ENCODE peak calls at places on chromosomes 7 and 10, in eight cellular contexts. One of them, this sample, is unnamed.

GRCh38 chr7:36658603-36659516 is 65.4 kb downstream of the AOAH start:
- DNase-seq in stomach: no peak
- DNase-seq in lower lobe of right lung: no peak
- DNase-seq in hepatocyte: peak; percentile 52
- DNase-seq in endodermal cell: peak; percentile 75
- DNase-seq in HCT116: no peak
- DNase-seq in psoas muscle: no peak
- DNase-seq in vagina: peak; percentile 10
- DNase-seq in this sample: peak; percentile 47

GRCh38 chr7:1065263-1066260 is 21.2 kb downstream of the GPR146 start:
- DNase-seq in stomach: peak; percentile 91
- DNase-seq in lower lobe of right lung: peak; percentile 91
- DNase-seq in hepatocyte: peak; percentile 89
- DNase-seq in endodermal cell: peak; percentile 97
- DNase-seq in HCT116: no peak
- DNase-seq in psoas muscle: peak; percentile 92
- DNase-seq in vagina: no peak
- DNase-seq in this sample: peak; percentile 87

GRCh38 chr10:13769926-13770325 is 183.2 kb downstream of the PRPF18 start:
- DNase-seq in stomach: no peak
- DNase-seq in lower lobe of right lung: no peak
- DNase-seq in hepatocyte: no peak
- DNase-seq in endodermal cell: no peak
- DNase-seq in HCT116: no peak
- DNase-seq in psoas muscle: no peak
- DNase-seq in vagina: no peak
- DNase-seq in this sample: peak; percentile 81

GRCh38 chr7:129989466-129989865 is 36.7 kb upstream of the UBE2H start:
- DNase-seq in stomach: no peak
- DNase-seq in lower lobe of right lung: no peak
- DNase-seq in hepatocyte: no peak
- DNase-seq in endodermal cell: no peak
- DNase-seq in HCT116: peak; percentile 46
- DNase-seq in psoas muscle: no peak
- DNase-seq in vagina: no peak
- DNase-seq in this sample: no peak

GRCh38 chr10:57849726-57850357 is 417.9 kb downstream of the IPMK start:
- DNase-seq in stomach: no peak
- DNase-seq in lower lobe of right lung: no peak
- DNase-seq in hepatocyte: peak; percentile 15
- DNase-seq in endodermal cell: no peak
- DNase-seq in HCT116: no peak
- DNase-seq in psoas muscle: no peak
- DNase-seq in vagina: no peak
- DNase-seq in this sample: peak; percentile 5

GRCh38 chr7:2374830-2375728 is 20.5 kb downstream of the EIF3B start:
- DNase-seq in stomach: no peak
- DNase-seq in lower lobe of right lung: no peak
- DNase-seq in hepatocyte: no peak
- DNase-seq in endodermal cell: no peak
- DNase-seq in HCT116: no peak
- DNase-seq in psoas muscle: no peak
- DNase-seq in vagina: no peak
- DNase-seq in this sample: no peak

GRCh38 chr7:114047889-114048288 is 129.1 kb upstream of the PPP1R3A start:
- DNase-seq in stomach: no peak
- DNase-seq in lower lobe of right lung: no peak
- DNase-seq in hepatocyte: peak; percentile 18
- DNase-seq in endodermal cell: no peak
- DNase-seq in HCT116: no peak
- DNase-seq in psoas muscle: no peak
- DNase-seq in vagina: no peak
- DNase-seq in this sample: peak; percentile 4

GRCh38 chr7:6590645-6591110 is 857 bp downstream of the INTS15 start:
- DNase-seq in stomach: no peak
- DNase-seq in lower lobe of right lung: no peak
- DNase-seq in hepatocyte: no peak
- DNase-seq in endodermal cell: no peak
- DNase-seq in HCT116: no peak
- DNase-seq in psoas muscle: no peak
- DNase-seq in vagina: no peak
- DNase-seq in this sample: no peak

GRCh38 chr7:149459540-149460433 is 1.1 kb downstream of the ZNF777 start:
- DNase-seq in stomach: no peak
- DNase-seq in lower lobe of right lung: no peak
- DNase-seq in hepatocyte: peak; percentile 47
- DNase-seq in endodermal cell: peak; percentile 71
- DNase-seq in HCT116: no peak
- DNase-seq in psoas muscle: no peak
- DNase-seq in vagina: no peak
- DNase-seq in this sample: peak; percentile 15

GRCh38 chr10:132560248-132560731 is 22.7 kb downstream of the INPP5A start:
- DNase-seq in stomach: no peak
- DNase-seq in lower lobe of right lung: no peak
- DNase-seq in hepatocyte: no peak
- DNase-seq in endodermal cell: no peak
- DNase-seq in HCT116: no peak
- DNase-seq in psoas muscle: no peak
- DNase-seq in vagina: no peak
- DNase-seq in this sample: no peak

GRCh38 chr10:70474780-70475179 is 3.8 kb upstream of the PALD1 start:
- DNase-seq in stomach: no peak
- DNase-seq in lower lobe of right lung: no peak
- DNase-seq in hepatocyte: no peak
- DNase-seq in endodermal cell: no peak
- DNase-seq in HCT116: no peak
- DNase-seq in psoas muscle: peak; percentile 76
- DNase-seq in vagina: no peak
- DNase-seq in this sample: no peak

GRCh38 chr7:517848-518629 is 1.6 kb downstream of the PDGFA start:
- DNase-seq in stomach: peak; percentile 72
- DNase-seq in lower lobe of right lung: peak; percentile 80
- DNase-seq in hepatocyte: peak; percentile 83
- DNase-seq in endodermal cell: peak; percentile 80
- DNase-seq in HCT116: no peak
- DNase-seq in psoas muscle: peak; percentile 86
- DNase-seq in vagina: no peak
- DNase-seq in this sample: no peak

GRCh38 chr10:29646238-29646902 is 11.6 kb upstream of the SVIL start:
- DNase-seq in stomach: no peak
- DNase-seq in lower lobe of right lung: no peak
- DNase-seq in hepatocyte: peak; percentile 29
- DNase-seq in endodermal cell: no peak
- DNase-seq in HCT116: no peak
- DNase-seq in psoas muscle: no peak
- DNase-seq in vagina: no peak
- DNase-seq in this sample: peak; percentile 69

GRCh38 chr10:1461016-1461415 is 276.3 kb downstream of the ADARB2 start:
- DNase-seq in stomach: no peak
- DNase-seq in lower lobe of right lung: no peak
- DNase-seq in hepatocyte: no peak
- DNase-seq in endodermal cell: no peak
- DNase-seq in HCT116: no peak
- DNase-seq in psoas muscle: no peak
- DNase-seq in vagina: no peak
- DNase-seq in this sample: no peak

GRCh38 chr7:121020652-121021051 is 32.1 kb downstream of the CPED1 start:
- DNase-seq in stomach: no peak
- DNase-seq in lower lobe of right lung: no peak
- DNase-seq in hepatocyte: no peak
- DNase-seq in endodermal cell: no peak
- DNase-seq in HCT116: no peak
- DNase-seq in psoas muscle: no peak
- DNase-seq in vagina: no peak
- DNase-seq in this sample: peak; percentile 32

GRCh38 chr7:6257602-6258001 is 14.8 kb downstream of the CYTH3 start:
- DNase-seq in stomach: no peak
- DNase-seq in lower lobe of right lung: no peak
- DNase-seq in hepatocyte: no peak
- DNase-seq in endodermal cell: no peak
- DNase-seq in HCT116: no peak
- DNase-seq in psoas muscle: no peak
- DNase-seq in vagina: no peak
- DNase-seq in this sample: no peak

GRCh38 chr7:50335795-50336754 is 31.6 kb downstream of the IKZF1 start:
- DNase-seq in stomach: no peak
- DNase-seq in lower lobe of right lung: no peak
- DNase-seq in hepatocyte: no peak
- DNase-seq in endodermal cell: peak; percentile 49
- DNase-seq in HCT116: no peak
- DNase-seq in psoas muscle: peak; percentile 56
- DNase-seq in vagina: no peak
- DNase-seq in this sample: no peak

GRCh38 chr10:124106241-124106905 is 13.0 kb upstream of the CHST15 start:
- DNase-seq in stomach: peak; percentile 77
- DNase-seq in lower lobe of right lung: peak; percentile 65
- DNase-seq in hepatocyte: peak; percentile 42
- DNase-seq in endodermal cell: no peak
- DNase-seq in HCT116: peak; percentile 48
- DNase-seq in psoas muscle: peak; percentile 75
- DNase-seq in vagina: no peak
- DNase-seq in this sample: peak; percentile 81

GRCh38 chr7:55977831-55978230 is 13.4 kb downstream of the NIPSNAP2 start:
- DNase-seq in stomach: peak; percentile 37
- DNase-seq in lower lobe of right lung: no peak
- DNase-seq in hepatocyte: no peak
- DNase-seq in endodermal cell: no peak
- DNase-seq in HCT116: no peak
- DNase-seq in psoas muscle: no peak
- DNase-seq in vagina: no peak
- DNase-seq in this sample: peak; percentile 32

GRCh38 chr7:150383710-150384397 is 4.7 kb downstream of the ZNF775 start:
- DNase-seq in stomach: no peak
- DNase-seq in lower lobe of right lung: no peak
- DNase-seq in hepatocyte: peak; percentile 79
- DNase-seq in endodermal cell: peak; percentile 99
- DNase-seq in HCT116: no peak
- DNase-seq in psoas muscle: no peak
- DNase-seq in vagina: no peak
- DNase-seq in this sample: no peak

GRCh38 chr10:68550747-68551411 is 9.3 kb upstream of the TET1 start:
- DNase-seq in stomach: peak; percentile 59
- DNase-seq in lower lobe of right lung: no peak
- DNase-seq in hepatocyte: peak; percentile 76
- DNase-seq in endodermal cell: peak; percentile 88
- DNase-seq in HCT116: peak; percentile 81
- DNase-seq in psoas muscle: no peak
- DNase-seq in vagina: no peak
- DNase-seq in this sample: peak; percentile 59

DNA sequence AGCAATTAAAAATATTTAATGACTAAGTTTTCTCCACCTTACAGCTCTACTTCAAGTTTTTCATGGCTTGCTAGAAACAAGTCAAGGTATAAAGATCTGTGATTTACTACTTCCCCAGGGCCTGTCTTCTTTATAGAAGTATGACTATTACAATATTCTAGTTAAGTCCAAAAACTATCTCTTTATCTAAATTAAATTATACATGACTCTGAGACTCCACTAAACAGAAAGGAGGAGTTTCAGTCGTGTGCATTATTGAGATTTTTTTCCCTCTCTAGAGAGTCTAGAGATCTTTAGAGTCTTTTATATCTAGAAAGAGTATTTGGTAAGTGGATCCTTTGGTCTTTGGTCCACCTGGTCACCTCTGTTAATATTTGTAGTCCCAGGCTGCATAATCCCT is 100.7 kb downstream of the SEMA3E start:
- DNase-seq in stomach: no peak
- DNase-seq in lower lobe of right lung: no peak
- DNase-seq in hepatocyte: no peak
- DNase-seq in endodermal cell: no peak
- DNase-seq in HCT116: no peak
- DNase-seq in psoas muscle: no peak
- DNase-seq in vagina: no peak
- DNase-seq in this sample: no peak
- H3K27ac ChIP-seq in stomach: peak overlapping the region; percentile 54
- H3K27ac ChIP-seq in lower lobe of right lung: no peak overlapping the region
- H3K27ac ChIP-seq in hepatocyte: peak overlapping the region; percentile 9
- H3K27ac ChIP-seq in endodermal cell: no peak overlapping the region
- H3K27ac ChIP-seq in HCT116: no peak overlapping the region
- H3K27ac ChIP-seq in psoas muscle: no peak overlapping the region
- H3K27ac ChIP-seq in vagina: no peak overlapping the region
- H3K27ac ChIP-seq in this sample: no peak overlapping the region

GRCh38 chr10:86945361-86946214 is 11.8 kb downstream of the MMRN2 start:
- DNase-seq in stomach: peak; percentile 23
- DNase-seq in lower lobe of right lung: no peak
- DNase-seq in hepatocyte: peak; percentile 52
- DNase-seq in endodermal cell: peak; percentile 92
- DNase-seq in HCT116: no peak
- DNase-seq in psoas muscle: peak; percentile 51
- DNase-seq in vagina: peak; percentile 86
- DNase-seq in this sample: no peak
- H3K27ac ChIP-seq in stomach: no peak overlapping the region
- H3K27ac ChIP-seq in lower lobe of right lung: no peak overlapping the region
- H3K27ac ChIP-seq in hepatocyte: no peak overlapping the region
- H3K27ac ChIP-seq in endodermal cell: no peak overlapping the region
- H3K27ac ChIP-seq in HCT116: no peak overlapping the region
- H3K27ac ChIP-seq in psoas muscle: no peak overlapping the region
- H3K27ac ChIP-seq in vagina: peak overlapping the region; percentile 18
- H3K27ac ChIP-seq in this sample: no peak overlapping the region

DNA sequence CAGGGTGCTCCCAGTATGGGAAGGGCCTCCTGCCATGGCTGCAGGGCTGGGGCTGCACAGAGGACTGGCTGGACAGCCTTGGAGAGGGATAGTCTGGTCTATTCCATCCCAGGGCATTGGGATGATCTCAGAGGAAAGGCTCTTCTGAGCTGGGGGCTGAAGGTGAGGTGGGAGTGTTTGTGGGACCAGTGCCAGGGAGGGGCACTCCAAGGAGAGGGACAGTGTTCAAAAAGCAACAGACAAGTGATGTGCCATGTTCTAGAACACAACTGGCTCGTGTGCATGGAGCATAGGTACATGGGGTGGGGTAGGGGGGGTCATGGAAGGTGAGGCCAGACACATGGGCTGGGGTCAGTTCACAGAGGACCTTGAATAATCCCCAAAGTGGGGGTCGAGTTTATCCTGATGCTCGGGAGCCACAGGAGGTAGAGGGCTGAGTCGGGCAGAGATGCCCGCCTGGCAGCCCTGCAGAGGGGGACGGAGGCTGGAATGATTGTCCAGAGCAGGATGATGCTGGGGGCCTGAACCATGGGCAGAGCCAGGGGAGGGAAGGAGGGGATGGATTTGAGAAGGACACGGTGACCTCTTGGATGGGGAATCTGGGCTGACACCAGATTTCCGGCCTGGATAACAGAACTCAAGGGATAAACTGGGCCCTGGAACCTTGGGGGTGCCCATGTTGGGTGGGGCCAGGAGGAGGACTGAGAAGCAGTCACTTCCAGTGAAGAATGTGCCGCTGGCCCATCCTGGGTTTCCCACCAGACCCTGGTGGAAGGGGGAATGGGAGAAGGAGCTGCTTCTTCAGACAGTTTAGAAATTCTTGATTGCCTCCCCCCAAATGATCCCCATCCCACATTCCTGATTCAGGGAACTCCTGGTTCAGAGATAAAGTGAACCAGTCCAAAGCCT is 50.4 kb downstream of the NEURL1 start:
- DNase-seq in stomach: peak; percentile 16
- DNase-seq in lower lobe of right lung: no peak
- DNase-seq in hepatocyte: no peak
- DNase-seq in endodermal cell: peak; percentile 44
- DNase-seq in HCT116: no peak
- DNase-seq in psoas muscle: no peak
- DNase-seq in vagina: peak; percentile 83
- DNase-seq in this sample: no peak
- H3K27ac ChIP-seq in stomach: no peak overlapping the region
- H3K27ac ChIP-seq in lower lobe of right lung: no peak overlapping the region
- H3K27ac ChIP-seq in hepatocyte: no peak overlapping the region
- H3K27ac ChIP-seq in endodermal cell: no peak overlapping the region
- H3K27ac ChIP-seq in HCT116: no peak overlapping the region
- H3K27ac ChIP-seq in psoas muscle: no peak overlapping the region
- H3K27ac ChIP-seq in vagina: no peak overlapping the region
- H3K27ac ChIP-seq in this sample: no peak overlapping the region

GRCh38 chr10:121189092-121189491 is 337.9 kb downstream of the WDR11 start:
- DNase-seq in stomach: no peak
- DNase-seq in lower lobe of right lung: no peak
- DNase-seq in hepatocyte: no peak
- DNase-seq in endodermal cell: no peak
- DNase-seq in HCT116: no peak
- DNase-seq in psoas muscle: no peak
- DNase-seq in vagina: no peak
- DNase-seq in this sample: no peak
- H3K27ac ChIP-seq in stomach: peak overlapping the region; percentile 10
- H3K27ac ChIP-seq in lower lobe of right lung: no peak overlapping the region
- H3K27ac ChIP-seq in hepatocyte: peak overlapping the region; percentile 72
- H3K27ac ChIP-seq in endodermal cell: no peak overlapping the region
- H3K27ac ChIP-seq in HCT116: no peak overlapping the region
- H3K27ac ChIP-seq in psoas muscle: no peak overlapping the region
- H3K27ac ChIP-seq in vagina: no peak overlapping the region
- H3K27ac ChIP-seq in this sample: no peak overlapping the region